ENCODE peak calls at places on chromosome X, in six cellular contexts. L is brain microvascular endothelial cell; B is GM13976; I is right lobe of liver; A is T-helper 2 cell; O is naive thymus-derived CD8-positive, alpha-beta T cell. R is an unnamed sample.

GRCh38 chrX:154542723-154543424 is 3.8 kb downstream of the G6PD start:
- DNase-seq in L (no peak), B (no peak), I (peak; percentile 74), A (no peak), O (no peak), R (no peak)

GRCh38 chrX:65451663-65452062 is 82.9 kb downstream of the LAS1L start:
- DNase-seq in L (peak; percentile 48), B (peak; percentile 46), I (no peak), A (peak; percentile 15), O (no peak), R (no peak)

GRCh38 chrX:150313514-150313913 is 49.6 kb upstream of the MAMLD1 start:
- DNase-seq in L (no peak), B (no peak), I (no peak), A (no peak), O (no peak), R (no peak)

GRCh38 chrX:148412006-148412405 is 88.4 kb upstream of the AFF2 start:
- DNase-seq in L (no peak), B (no peak), I (no peak), A (no peak), O (no peak), R (no peak)

GRCh38 chrX:74178536-74178935 is 125.4 kb upstream of the ZCCHC13 start:
- DNase-seq in L (no peak), B (no peak), I (no peak), A (no peak), O (no peak), R (no peak)

GRCh38 chrX:118679290-118679689 is 48.1 kb upstream of the IL13RA1 start:
- DNase-seq in L (no peak), B (no peak), I (no peak), A (no peak), O (no peak), R (no peak)

GRCh38 chrX:123736333-123736921 is 3.6 kb upstream of the THOC2 start:
- DNase-seq in L (peak; percentile 78), B (no peak), I (no peak), A (no peak), O (no peak), R (no peak)

GRCh38 chrX:154840856-154841255 is 6.4 kb upstream of the SMIM9 start:
- DNase-seq in L (peak; percentile 25), B (peak; percentile 45), I (no peak), A (peak; percentile 55), O (no peak), R (no peak)

GRCh38 chrX:38880460-38880859 is 79.2 kb downstream of the MID1IP1 start:
- DNase-seq in L (peak; percentile 21), B (no peak), I (no peak), A (no peak), O (no peak), R (no peak)

GRCh38 chrX:15849555-15849954 is 5.1 kb downstream of the AP1S2 start:
- DNase-seq in L (no peak), B (no peak), I (no peak), A (no peak), O (no peak), R (no peak)

GRCh38 chrX:2284133-2284532 is 216.6 kb downstream of the DHRSX start:
- DNase-seq in L (no peak), B (no peak), I (no peak), A (no peak), O (no peak), R (no peak)

GRCh38 chrX:45889471-45889870 is 655.8 kb downstream of the ZNF674 start:
- DNase-seq in L (peak; percentile 16), B (no peak), I (no peak), A (no peak), O (no peak), R (no peak)

GRCh38 chrX:102832661-102833060 is 104.4 kb upstream of the RAB40AL start:
- DNase-seq in L (peak; percentile 73), B (no peak), I (no peak), A (no peak), O (no peak), R (no peak)

GRCh38 chrX:66622209-66622608 is 16.7 kb downstream of the EDA2R start:
- DNase-seq in L (no peak), B (no peak), I (no peak), A (no peak), O (no peak), R (no peak)

GRCh38 chrX:124307253-124307907 is 25.1 kb upstream of the TEX13D start:
- DNase-seq in L (no peak), B (no peak), I (no peak), A (no peak), O (no peak), R (no peak)

GRCh38 chrX:109667986-109668385 is 43.0 kb upstream of the KCNE5 start:
- DNase-seq in L (no peak), B (no peak), I (no peak), A (no peak), O (no peak), R (no peak)

GRCh38 chrX:53211391-53211978 is 13.5 kb downstream of the KDM5C start:
- DNase-seq in L (no peak), B (no peak), I (no peak), A (no peak), O (no peak), R (no peak)

GRCh38 chrX:86349115-86349514 is 200.9 kb downstream of the DACH2 start:
- DNase-seq in L (no peak), B (no peak), I (no peak), A (no peak), O (no peak), R (no peak)

GRCh38 chrX:129433461-129433860 is 89.8 kb downstream of the SMARCA1 start:
- DNase-seq in L (no peak), B (no peak), I (no peak), A (no peak), O (no peak), R (no peak)

R was measured in activated gamma-delta T cell treated with Interleukin-2 at 50 U/mL for 16 hours.